ENCODE peak calls at places on chromosome 13, in nine cellular contexts. One of them, this sample, is unnamed.

GRCh38 chr13:99565478-99566124 is 64.3 kb downstream of the TM9SF2 start:
- DNase-seq in nephron progenitor cell: no peak
- DNase-seq in BE2C: no peak
- DNase-seq in stimulated activated CD4-positive, alpha-beta T cell treated with anti-CD3 and anti-CD28 coated beads, Interleukin-1b, Interleukin-23, amount 100 ng/mL, for 24 hours: no peak
- DNase-seq in activated CD4-positive, CD25-positive, alpha-beta regulatory T cell treated with anti-CD3 and anti-CD28 coated beads, Interleukin-2, amount 50 U/mL, for 16 hours: no peak
- DNase-seq in EL: no peak
- DNase-seq in HTR-8/SVneo: no peak
- DNase-seq in brain pericyte: no peak
- DNase-seq in activated CD8-positive, alpha-beta memory T cell treated with anti-CD3 and anti-CD28 coated beads for 1 hour: no peak
- DNase-seq in this sample: no peak

GRCh38 chr13:95123726-95124125 is 177.5 kb downstream of the ABCC4 start:
- DNase-seq in nephron progenitor cell: no peak
- DNase-seq in activated CD4-positive, CD25-positive, alpha-beta regulatory T cell treated with anti-CD3 and anti-CD28 coated beads, Interleukin-2, amount 50 U/mL, for 16 hours: no peak
- DNase-seq in activated CD8-positive, alpha-beta memory T cell treated with anti-CD3 and anti-CD28 coated beads for 1 hour: no peak
- DNase-seq in HTR-8/SVneo: no peak
- DNase-seq in stimulated activated CD4-positive, alpha-beta T cell treated with anti-CD3 and anti-CD28 coated beads, Interleukin-1b, Interleukin-23, amount 100 ng/mL, for 24 hours: no peak
- DNase-seq in BE2C: no peak
- DNase-seq in EL: no peak
- DNase-seq in brain pericyte: no peak
- DNase-seq in this sample: no peak

GRCh38 chr13:113835461-113836274 is 28.2 kb downstream of the GAS6 start:
- DNase-seq in EL: peak
- DNase-seq in activated CD8-positive, alpha-beta memory T cell treated with anti-CD3 and anti-CD28 coated beads for 1 hour: no peak
- DNase-seq in activated CD4-positive, CD25-positive, alpha-beta regulatory T cell treated with anti-CD3 and anti-CD28 coated beads, Interleukin-2, amount 50 U/mL, for 16 hours: no peak
- DNase-seq in BE2C: no peak
- DNase-seq in HTR-8/SVneo: no peak
- DNase-seq in nephron progenitor cell: peak
- DNase-seq in stimulated activated CD4-positive, alpha-beta T cell treated with anti-CD3 and anti-CD28 coated beads, Interleukin-1b, Interleukin-23, amount 100 ng/mL, for 24 hours: no peak
- DNase-seq in brain pericyte: peak
- DNase-seq in this sample: no peak

GRCh38 chr13:20174656-20175405 is 14.0 kb upstream of the GJA3 start:
- DNase-seq in BE2C: peak
- DNase-seq in HTR-8/SVneo: peak
- DNase-seq in activated CD8-positive, alpha-beta memory T cell treated with anti-CD3 and anti-CD28 coated beads for 1 hour: no peak
- DNase-seq in nephron progenitor cell: no peak
- DNase-seq in stimulated activated CD4-positive, alpha-beta T cell treated with anti-CD3 and anti-CD28 coated beads, Interleukin-1b, Interleukin-23, amount 100 ng/mL, for 24 hours: peak
- DNase-seq in EL: peak
- DNase-seq in activated CD4-positive, CD25-positive, alpha-beta regulatory T cell treated with anti-CD3 and anti-CD28 coated beads, Interleukin-2, amount 50 U/mL, for 16 hours: peak
- DNase-seq in brain pericyte: peak
- DNase-seq in this sample: peak

GRCh38 chr13:112933649-112934048 is 35.4 kb upstream of the MCF2L start:
- DNase-seq in stimulated activated CD4-positive, alpha-beta T cell treated with anti-CD3 and anti-CD28 coated beads, Interleukin-1b, Interleukin-23, amount 100 ng/mL, for 24 hours: no peak
- DNase-seq in brain pericyte: no peak
- DNase-seq in BE2C: no peak
- DNase-seq in nephron progenitor cell: no peak
- DNase-seq in activated CD4-positive, CD25-positive, alpha-beta regulatory T cell treated with anti-CD3 and anti-CD28 coated beads, Interleukin-2, amount 50 U/mL, for 16 hours: no peak
- DNase-seq in HTR-8/SVneo: no peak
- DNase-seq in EL: no peak
- DNase-seq in activated CD8-positive, alpha-beta memory T cell treated with anti-CD3 and anti-CD28 coated beads for 1 hour: no peak
- DNase-seq in this sample: no peak

GRCh38 chr13:33691980-33692379 is 126.0 kb upstream of the RFC3 start:
- DNase-seq in HTR-8/SVneo: no peak
- DNase-seq in activated CD4-positive, CD25-positive, alpha-beta regulatory T cell treated with anti-CD3 and anti-CD28 coated beads, Interleukin-2, amount 50 U/mL, for 16 hours: no peak
- DNase-seq in EL: no peak
- DNase-seq in brain pericyte: no peak
- DNase-seq in BE2C: no peak
- DNase-seq in nephron progenitor cell: no peak
- DNase-seq in activated CD8-positive, alpha-beta memory T cell treated with anti-CD3 and anti-CD28 coated beads for 1 hour: no peak
- DNase-seq in stimulated activated CD4-positive, alpha-beta T cell treated with anti-CD3 and anti-CD28 coated beads, Interleukin-1b, Interleukin-23, amount 100 ng/mL, for 24 hours: no peak
- DNase-seq in this sample: no peak

GRCh38 chr13:108961542-108962125 is 332.2 kb downstream of the MYO16 start:
- DNase-seq in stimulated activated CD4-positive, alpha-beta T cell treated with anti-CD3 and anti-CD28 coated beads, Interleukin-1b, Interleukin-23, amount 100 ng/mL, for 24 hours: no peak
- DNase-seq in brain pericyte: no peak
- DNase-seq in BE2C: no peak
- DNase-seq in HTR-8/SVneo: peak
- DNase-seq in activated CD4-positive, CD25-positive, alpha-beta regulatory T cell treated with anti-CD3 and anti-CD28 coated beads, Interleukin-2, amount 50 U/mL, for 16 hours: peak
- DNase-seq in EL: peak
- DNase-seq in nephron progenitor cell: peak
- DNase-seq in activated CD8-positive, alpha-beta memory T cell treated with anti-CD3 and anti-CD28 coated beads for 1 hour: no peak
- DNase-seq in this sample: peak

GRCh38 chr13:41388143-41388881 is 69.0 kb upstream of the RGCC start:
- DNase-seq in BE2C: no peak
- DNase-seq in nephron progenitor cell: no peak
- DNase-seq in HTR-8/SVneo: no peak
- DNase-seq in brain pericyte: no peak
- DNase-seq in EL: no peak
- DNase-seq in stimulated activated CD4-positive, alpha-beta T cell treated with anti-CD3 and anti-CD28 coated beads, Interleukin-1b, Interleukin-23, amount 100 ng/mL, for 24 hours: no peak
- DNase-seq in activated CD4-positive, CD25-positive, alpha-beta regulatory T cell treated with anti-CD3 and anti-CD28 coated beads, Interleukin-2, amount 50 U/mL, for 16 hours: no peak
- DNase-seq in activated CD8-positive, alpha-beta memory T cell treated with anti-CD3 and anti-CD28 coated beads for 1 hour: no peak
- DNase-seq in this sample: no peak

GRCh38 chr13:110615322-110616102 is at the start of gene NAXD:
- DNase-seq in activated CD4-positive, CD25-positive, alpha-beta regulatory T cell treated with anti-CD3 and anti-CD28 coated beads, Interleukin-2, amount 50 U/mL, for 16 hours: peak
- DNase-seq in nephron progenitor cell: peak
- DNase-seq in EL: peak
- DNase-seq in brain pericyte: peak
- DNase-seq in stimulated activated CD4-positive, alpha-beta T cell treated with anti-CD3 and anti-CD28 coated beads, Interleukin-1b, Interleukin-23, amount 100 ng/mL, for 24 hours: peak
- DNase-seq in HTR-8/SVneo: peak
- DNase-seq in activated CD8-positive, alpha-beta memory T cell treated with anti-CD3 and anti-CD28 coated beads for 1 hour: peak
- DNase-seq in BE2C: peak
- DNase-seq in this sample: peak

GRCh38 chr13:106499905-106500304 is 35.6 kb downstream of the EFNB2 start:
- DNase-seq in nephron progenitor cell: no peak
- DNase-seq in stimulated activated CD4-positive, alpha-beta T cell treated with anti-CD3 and anti-CD28 coated beads, Interleukin-1b, Interleukin-23, amount 100 ng/mL, for 24 hours: no peak
- DNase-seq in brain pericyte: no peak
- DNase-seq in HTR-8/SVneo: no peak
- DNase-seq in activated CD8-positive, alpha-beta memory T cell treated with anti-CD3 and anti-CD28 coated beads for 1 hour: no peak
- DNase-seq in activated CD4-positive, CD25-positive, alpha-beta regulatory T cell treated with anti-CD3 and anti-CD28 coated beads, Interleukin-2, amount 50 U/mL, for 16 hours: no peak
- DNase-seq in BE2C: no peak
- DNase-seq in EL: peak
- DNase-seq in this sample: no peak

GRCh38 chr13:47932953-47933687 is 68.0 kb downstream of the SUCLA2 start:
- DNase-seq in nephron progenitor cell: no peak
- DNase-seq in activated CD8-positive, alpha-beta memory T cell treated with anti-CD3 and anti-CD28 coated beads for 1 hour: no peak
- DNase-seq in brain pericyte: no peak
- DNase-seq in HTR-8/SVneo: no peak
- DNase-seq in stimulated activated CD4-positive, alpha-beta T cell treated with anti-CD3 and anti-CD28 coated beads, Interleukin-1b, Interleukin-23, amount 100 ng/mL, for 24 hours: no peak
- DNase-seq in BE2C: no peak
- DNase-seq in activated CD4-positive, CD25-positive, alpha-beta regulatory T cell treated with anti-CD3 and anti-CD28 coated beads, Interleukin-2, amount 50 U/mL, for 16 hours: no peak
- DNase-seq in EL: no peak
- DNase-seq in this sample: no peak

GRCh38 chr13:42758515-42758914 is 22.9 kb upstream of the FAM216B start:
- DNase-seq in activated CD4-positive, CD25-positive, alpha-beta regulatory T cell treated with anti-CD3 and anti-CD28 coated beads, Interleukin-2, amount 50 U/mL, for 16 hours: no peak
- DNase-seq in activated CD8-positive, alpha-beta memory T cell treated with anti-CD3 and anti-CD28 coated beads for 1 hour: no peak
- DNase-seq in brain pericyte: no peak
- DNase-seq in stimulated activated CD4-positive, alpha-beta T cell treated with anti-CD3 and anti-CD28 coated beads, Interleukin-1b, Interleukin-23, amount 100 ng/mL, for 24 hours: no peak
- DNase-seq in HTR-8/SVneo: no peak
- DNase-seq in EL: no peak
- DNase-seq in BE2C: no peak
- DNase-seq in nephron progenitor cell: no peak
- DNase-seq in this sample: no peak